ENCODE peak calls at places on chromosomes 5 and 9, in eight cellular contexts. S is heart left ventricle, M is stomach, D is left ventricle myocardium inferior, U is heart right ventricle, Q is suprapubic skin, T is fibroblast of lung, I is RWPE2. B is an unnamed sample.
A peak's percentile ranks its signal among the peaks of the same experiment; 100 is the strongest.

GRCh38 chr5:92760550-92760949 is 820.5 kb downstream of the NR2F1-AS1 start:
- DNase-seq in S (no peak), M (no peak), D (no peak), U (no peak), Q (no peak), T (no peak), I (no peak), B (no peak)

GRCh38 chr9:116149844-116150243 is 3.7 kb upstream of the PAPPA start:
- DNase-seq in S (no peak), M (peak; percentile 49), D (no peak), U (no peak), Q (no peak), T (no peak), I (no peak), B (no peak)

GRCh38 chr5:76688836-76689235 is 27.1 kb upstream of the F2R start:
- DNase-seq in S (no peak), M (no peak), D (no peak), U (no peak), Q (no peak), T (no peak), I (no peak), B (no peak)

GRCh38 chr5:119275146-119275872 is 80.5 kb upstream of the TNFAIP8 start:
- DNase-seq in S (no peak), M (no peak), D (no peak), U (no peak), Q (no peak), T (peak; percentile 78), I (no peak), B (no peak)

GRCh38 chr5:32225445-32225844 is 51.3 kb upstream of the GOLPH3 start:
- DNase-seq in S (no peak), M (no peak), D (no peak), U (no peak), Q (no peak), T (peak; percentile 35), I (no peak), B (no peak)

GRCh38 chr9:18472915-18473314 is 1.0 kb upstream of the ADAMTSL1 start:
- DNase-seq in S (no peak), M (no peak), D (no peak), U (peak; percentile 24), Q (no peak), T (peak; percentile 56), I (no peak), B (no peak)

GRCh38 chr5:16406630-16407029 is 59.0 kb downstream of the ZNF622 start:
- DNase-seq in S (no peak), M (no peak), D (no peak), U (no peak), Q (no peak), T (no peak), I (no peak), B (no peak)

GRCh38 chr9:3087697-3088096 is 243.8 kb upstream of the PUM3 start:
- DNase-seq in S (no peak), M (no peak), D (no peak), U (no peak), Q (no peak), T (no peak), I (no peak), B (no peak)

GRCh38 chr5:133402781-133403180 is 209.6 kb downstream of the FSTL4 start:
- DNase-seq in S (no peak), M (no peak), D (no peak), U (no peak), Q (no peak), T (no peak), I (no peak), B (no peak)

GRCh38 chr9:108703414-108703813 is 152.4 kb downstream of the ACTL7B start:
- DNase-seq in S (no peak), M (no peak), D (no peak), U (no peak), Q (no peak), T (no peak), I (no peak), B (no peak)

GRCh38 chr5:126830061-126830460 is 53.1 kb downstream of the LMNB1 start:
- DNase-seq in S (no peak), M (no peak), D (no peak), U (no peak), Q (no peak), T (no peak), I (no peak), B (no peak)

GRCh38 chr5:67537439-67538342 is 341.1 kb upstream of the CD180 start:
- DNase-seq in S (no peak), M (no peak), D (no peak), U (no peak), Q (no peak), T (no peak), I (no peak), B (no peak)

GRCh38 chr9:100472725-100473261 is at the start of gene TMEFF1:
- DNase-seq in S (peak; percentile 67), M (peak; percentile 30), D (peak; percentile 23), U (no peak), Q (no peak), T (peak; percentile 41), I (no peak), B (peak; percentile 42)

GRCh38 chr9:87872079-87872624 is 10.5 kb upstream of the SPATA31E1 start:
- DNase-seq in S (no peak), M (no peak), D (no peak), U (no peak), Q (peak; percentile 65), T (peak; percentile 54), I (no peak), B (no peak)

GRCh38 chr9:121634800-121635261 is 16.6 kb upstream of the DAB2IP start:
- DNase-seq in S (no peak), M (no peak), D (no peak), U (no peak), Q (no peak), T (no peak), I (no peak), B (no peak)

GRCh38 chr9:74795803-74796202 is 91.9 kb downstream of the TRPM6 start:
- DNase-seq in S (no peak), M (no peak), D (no peak), U (no peak), Q (no peak), T (no peak), I (no peak), B (no peak)

GRCh38 chr5:132050136-132050535 is 10.3 kb upstream of the IL3 start:
- DNase-seq in S (peak; percentile 25), M (peak; percentile 25), D (peak; percentile 18), U (no peak), Q (peak; percentile 77), T (no peak), I (no peak), B (peak; percentile 45)

GRCh38 chr5:123120197-123120596 is 31.2 kb downstream of the PRDM6 start:
- DNase-seq in S (no peak), M (no peak), D (no peak), U (no peak), Q (no peak), T (no peak), I (no peak), B (no peak)

GRCh38 chr5:135821061-135821781 is 13.2 kb upstream of the SLC25A48 start:
- DNase-seq in S (no peak), M (no peak), D (no peak), U (no peak), Q (no peak), T (peak; percentile 8), I (peak; percentile 53), B (no peak)

GRCh38 chr5:181052928-181053759 is 13.1 kb downstream of the BTNL9 start:
- DNase-seq in S (no peak), M (no peak), D (no peak), U (no peak), Q (no peak), T (no peak), I (no peak), B (no peak)

GRCh38 chr5:59418766-59419165 is 474.8 kb downstream of the PDE4D start:
- DNase-seq in S (no peak), M (no peak), D (no peak), U (no peak), Q (no peak), T (no peak), I (no peak), B (no peak)

GRCh38 chr9:70510157-70510770 is 95.8 kb upstream of the KLF9 start:
- DNase-seq in S (no peak), M (peak; percentile 56), D (peak; percentile 30), U (peak; percentile 47), Q (no peak), T (peak; percentile 16), I (no peak), B (peak; percentile 36)

GRCh38 chr9:127897194-127897692 is 2.2 kb downstream of the ST6GALNAC6 start:
- DNase-seq in S (peak; percentile 87), M (peak; percentile 80), D (peak; percentile 87), U (peak; percentile 87), Q (peak; percentile 94), T (peak; percentile 67), I (no peak), B (peak; percentile 94)
- H3K4me3 ChIP-seq in S (peak overlapping the region; percentile 94), M (peak overlapping the region; percentile 82), D (peak overlapping the region; percentile 99), U (peak overlapping the region; percentile 92), Q (peak overlapping the region; percentile 97), T (peak overlapping the region; percentile 91), I (no peak overlapping the region), B (peak overlapping the region; percentile 97)

DNA sequence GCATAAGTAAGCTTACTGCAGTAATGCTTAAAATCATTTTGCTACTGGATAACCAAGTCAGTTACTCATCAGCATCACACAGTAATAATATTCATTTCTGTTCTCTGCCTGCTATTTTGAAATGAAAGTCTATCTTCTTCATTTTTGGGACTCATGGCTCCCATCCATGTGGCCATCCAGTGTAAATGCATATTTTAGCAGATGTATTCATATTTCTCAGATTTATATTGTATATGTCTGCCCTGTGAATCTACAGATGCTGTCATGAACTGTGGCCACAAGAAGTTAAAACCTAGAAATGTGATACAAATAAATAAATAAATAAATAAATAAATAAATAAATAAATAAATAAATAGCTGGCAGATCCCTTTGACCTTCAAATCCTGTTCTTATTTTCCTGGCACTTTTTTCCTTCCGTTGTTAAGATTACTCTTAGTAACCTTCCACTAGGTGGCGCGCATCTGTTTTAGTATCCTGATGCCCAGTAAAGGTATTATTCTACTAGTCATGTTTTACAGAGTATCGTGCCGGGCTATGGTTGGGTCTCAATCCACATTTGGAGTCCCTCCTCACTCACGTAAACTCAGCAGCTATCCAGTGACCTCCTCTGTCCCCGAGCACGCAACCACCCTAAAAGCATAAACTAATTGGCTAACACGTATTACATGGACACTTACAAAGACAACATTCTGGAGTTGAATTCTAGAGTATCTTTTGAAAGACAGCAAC is 79.2 kb upstream of the IL7R start:
- DNase-seq in S (no peak), M (peak; percentile 74), D (no peak), U (peak; percentile 60), Q (peak; percentile 83), T (peak; percentile 79), I (peak; percentile 77), B (peak; percentile 26)
- TF ChIP-seq CTCF in S (peak; percentile 56), M (no peak), D (peak; percentile 72), U (peak; percentile 35), Q (peak; percentile 58), T (peak; percentile 54), I (peak; percentile 87), B (peak; percentile 49)

DNA sequence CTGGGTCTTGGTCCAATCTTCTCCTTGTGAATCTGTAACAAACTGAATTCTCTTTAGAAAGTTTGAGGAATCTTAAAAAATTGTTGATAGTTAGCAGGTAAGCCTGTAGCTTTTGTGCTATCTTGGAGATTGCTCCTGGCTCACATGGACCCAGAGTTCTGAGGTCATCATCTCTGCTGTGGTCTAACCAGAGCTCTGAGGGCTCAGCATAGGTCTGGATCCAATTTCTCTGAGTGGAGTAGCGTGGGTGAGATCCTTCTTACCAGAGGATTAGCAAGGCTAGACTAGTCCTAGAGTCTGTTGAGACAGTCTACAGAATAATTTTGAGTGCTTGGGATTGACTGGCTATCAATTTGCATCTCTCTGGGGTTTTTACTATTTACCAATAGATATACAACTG is 60.5 kb upstream of the IL6ST start:
- DNase-seq in S (no peak), M (no peak), D (no peak), U (no peak), Q (no peak), T (peak; percentile 35), I (no peak), B (no peak)
- H3K4me1 ChIP-seq in S (peaks cover 41% of the 10 kb centered on the region), M (peaks cover 17% of the 10 kb centered on the region), D (peaks cover 24% of the 10 kb centered on the region), U (peaks cover 16% of the 10 kb centered on the region), Q (peaks cover 23% of the 10 kb centered on the region), T (peaks cover 2% of the 10 kb centered on the region), I (peaks cover 10% of the 10 kb centered on the region), B (peaks cover 6% of the 10 kb centered on the region)

GRCh38 chr5:159206368-159206767 is 3.0 kb downstream of the RNF145 start:
- DNase-seq in S (no peak), M (no peak), D (no peak), U (no peak), Q (no peak), T (no peak), I (no peak), B (no peak)
- H3K4me3 ChIP-seq in S (peak overlapping the region; percentile 82), M (peak overlapping the region; percentile 85), D (peak overlapping the region; percentile 93), U (peak overlapping the region; percentile 96), Q (peak overlapping the region; percentile 80), T (peak overlapping the region; percentile 71), I (peak overlapping the region; percentile 93), B (peak overlapping the region; percentile 86)